ENCODE peak calls at places on chromosomes 3 and 15, in six cellular contexts. One of them, this sample, is unnamed.

GRCh38 chr15:75054172-75054897 is 30.9 kb downstream of the PPCDC start:
- DNase-seq in NCI-H1105 treated with DMSO at 0.1 percent for 48 hours: no peak
- DNase-seq in BJ: no peak
- DNase-seq in effector CD4-positive, alpha-beta T cell: no peak
- DNase-seq in KBM-7: no peak
- DNase-seq in AG10803: no peak
- DNase-seq in this sample: no peak

GRCh38 chr3:101591071-101591470 is 17.1 kb downstream of the PCNP start:
- DNase-seq in AG10803: no peak
- DNase-seq in BJ: no peak
- DNase-seq in KBM-7: no peak
- DNase-seq in effector CD4-positive, alpha-beta T cell: no peak
- DNase-seq in NCI-H1105 treated with DMSO at 0.1 percent for 48 hours: no peak
- DNase-seq in this sample: no peak

GRCh38 chr15:81023483-81024264 is 23.0 kb downstream of the TLNRD1 start:
- DNase-seq in NCI-H1105 treated with DMSO at 0.1 percent for 48 hours: no peak
- DNase-seq in AG10803: peak; percentile 78
- DNase-seq in KBM-7: peak; percentile 65
- DNase-seq in effector CD4-positive, alpha-beta T cell: no peak
- DNase-seq in BJ: peak; percentile 50
- DNase-seq in this sample: no peak

GRCh38 chr3:169286214-169286613 is 377.3 kb downstream of the MECOM start:
- DNase-seq in NCI-H1105 treated with DMSO at 0.1 percent for 48 hours: no peak
- DNase-seq in KBM-7: no peak
- DNase-seq in effector CD4-positive, alpha-beta T cell: no peak
- DNase-seq in AG10803: no peak
- DNase-seq in BJ: no peak
- DNase-seq in this sample: no peak

GRCh38 chr3:14137004-14137403 is 12.2 kb downstream of the TMEM43 start:
- DNase-seq in KBM-7: no peak
- DNase-seq in BJ: no peak
- DNase-seq in NCI-H1105 treated with DMSO at 0.1 percent for 48 hours: no peak
- DNase-seq in effector CD4-positive, alpha-beta T cell: no peak
- DNase-seq in AG10803: peak; percentile 34
- DNase-seq in this sample: no peak

GRCh38 chr3:141996437-141996836 is 120.0 kb downstream of the ATP1B3 start:
- DNase-seq in AG10803: no peak
- DNase-seq in KBM-7: no peak
- DNase-seq in effector CD4-positive, alpha-beta T cell: no peak
- DNase-seq in BJ: no peak
- DNase-seq in NCI-H1105 treated with DMSO at 0.1 percent for 48 hours: no peak
- DNase-seq in this sample: no peak

GRCh38 chr3:169152319-169152718 is 511.2 kb downstream of the MECOM start:
- DNase-seq in effector CD4-positive, alpha-beta T cell: no peak
- DNase-seq in BJ: no peak
- DNase-seq in AG10803: no peak
- DNase-seq in NCI-H1105 treated with DMSO at 0.1 percent for 48 hours: no peak
- DNase-seq in KBM-7: no peak
- DNase-seq in this sample: no peak

GRCh38 chr15:89799011-89799924 is 15.4 kb downstream of the ANPEP start:
- DNase-seq in effector CD4-positive, alpha-beta T cell: no peak
- DNase-seq in AG10803: no peak
- DNase-seq in NCI-H1105 treated with DMSO at 0.1 percent for 48 hours: no peak
- DNase-seq in BJ: no peak
- DNase-seq in KBM-7: no peak
- DNase-seq in this sample: no peak

GRCh38 chr15:80580107-80580506 is 115.0 kb upstream of the ABHD17C start:
- DNase-seq in NCI-H1105 treated with DMSO at 0.1 percent for 48 hours: no peak
- DNase-seq in BJ: peak; percentile 88
- DNase-seq in AG10803: peak; percentile 59
- DNase-seq in KBM-7: peak; percentile 63
- DNase-seq in effector CD4-positive, alpha-beta T cell: no peak
- DNase-seq in this sample: no peak

GRCh38 chr3:39344746-39345344 is 15.3 kb downstream of the CCR8 start:
- DNase-seq in AG10803: no peak
- DNase-seq in BJ: no peak
- DNase-seq in effector CD4-positive, alpha-beta T cell: no peak
- DNase-seq in KBM-7: no peak
- DNase-seq in NCI-H1105 treated with DMSO at 0.1 percent for 48 hours: no peak
- DNase-seq in this sample: no peak

GRCh38 chr15:48332642-48333034 is 1.4 kb downstream of the DUT start:
- DNase-seq in AG10803: no peak
- DNase-seq in BJ: no peak
- DNase-seq in KBM-7: no peak
- DNase-seq in NCI-H1105 treated with DMSO at 0.1 percent for 48 hours: no peak
- DNase-seq in effector CD4-positive, alpha-beta T cell: no peak
- DNase-seq in this sample: no peak

GRCh38 chr3:61650276-61650675 is 88.9 kb downstream of the PTPRG start:
- DNase-seq in BJ: peak; percentile 90
- DNase-seq in AG10803: peak; percentile 97
- DNase-seq in KBM-7: no peak
- DNase-seq in effector CD4-positive, alpha-beta T cell: no peak
- DNase-seq in NCI-H1105 treated with DMSO at 0.1 percent for 48 hours: no peak
- DNase-seq in this sample: no peak

GRCh38 chr3:46483799-46484198 is 14.0 kb upstream of the RTP3 start:
- DNase-seq in AG10803: no peak
- DNase-seq in NCI-H1105 treated with DMSO at 0.1 percent for 48 hours: no peak
- DNase-seq in KBM-7: no peak
- DNase-seq in effector CD4-positive, alpha-beta T cell: no peak
- DNase-seq in BJ: no peak
- DNase-seq in this sample: no peak

GRCh38 chr3:36843065-36844051 is 79.0 kb upstream of the DCLK3 start:
- DNase-seq in KBM-7: peak; percentile 10
- DNase-seq in NCI-H1105 treated with DMSO at 0.1 percent for 48 hours: peak; percentile 0
- DNase-seq in AG10803: peak; percentile 12
- DNase-seq in effector CD4-positive, alpha-beta T cell: peak; percentile 21
- DNase-seq in BJ: no peak
- DNase-seq in this sample: peak; percentile 59